ENCODE peak calls at places on chromosomes 13 and 19, in five cellular contexts. One of them, this sample, is unnamed.

GRCh38 chr13:62512194-62513141 is 1096.8 kb upstream of the PCDH20 start:
- DNase-seq in type B pancreatic cell: no peak
- DNase-seq in progenitor cell of endocrine pancreas: no peak
- DNase-seq in posterior cingulate gyrus: no peak
- DNase-seq in ascending aorta: peak
- DNase-seq in this sample: no peak

GRCh38 chr19:17103177-17103576 is 27.6 kb downstream of the MYO9B start:
- DNase-seq in type B pancreatic cell: no peak
- DNase-seq in progenitor cell of endocrine pancreas: no peak
- DNase-seq in ascending aorta: no peak
- DNase-seq in posterior cingulate gyrus: no peak
- DNase-seq in this sample: no peak

GRCh38 chr19:2350656-2351055 is 9.4 kb upstream of the TMPRSS9 start:
- DNase-seq in posterior cingulate gyrus: no peak
- DNase-seq in progenitor cell of endocrine pancreas: no peak
- DNase-seq in ascending aorta: no peak
- DNase-seq in type B pancreatic cell: no peak
- DNase-seq in this sample: no peak

GRCh38 chr13:81686877-81687276 is 1346.0 kb upstream of the SPRY2 start:
- DNase-seq in type B pancreatic cell: no peak
- DNase-seq in ascending aorta: no peak
- DNase-seq in posterior cingulate gyrus: no peak
- DNase-seq in progenitor cell of endocrine pancreas: no peak
- DNase-seq in this sample: no peak

GRCh38 chr13:74206061-74206561 is 71.9 kb upstream of the KLF12 start:
- DNase-seq in progenitor cell of endocrine pancreas: no peak
- DNase-seq in ascending aorta: no peak
- DNase-seq in type B pancreatic cell: no peak
- DNase-seq in posterior cingulate gyrus: no peak
- DNase-seq in this sample: no peak

GRCh38 chr13:40664100-40665060 is 2.1 kb downstream of the FOXO1 start:
- DNase-seq in posterior cingulate gyrus: peak
- DNase-seq in type B pancreatic cell: peak
- DNase-seq in progenitor cell of endocrine pancreas: peak
- DNase-seq in ascending aorta: peak
- DNase-seq in this sample: peak

GRCh38 chr13:78147905-78148304 is 229.3 kb upstream of the EDNRB start:
- DNase-seq in progenitor cell of endocrine pancreas: no peak
- DNase-seq in ascending aorta: no peak
- DNase-seq in type B pancreatic cell: no peak
- DNase-seq in posterior cingulate gyrus: no peak
- DNase-seq in this sample: no peak

GRCh38 chr13:58004761-58005160 is 373.2 kb downstream of the PCDH17 start:
- DNase-seq in type B pancreatic cell: no peak
- DNase-seq in posterior cingulate gyrus: no peak
- DNase-seq in ascending aorta: no peak
- DNase-seq in progenitor cell of endocrine pancreas: no peak
- DNase-seq in this sample: no peak

GRCh38 chr13:108463365-108463764 is 166.0 kb upstream of the MYO16 start:
- DNase-seq in posterior cingulate gyrus: no peak
- DNase-seq in progenitor cell of endocrine pancreas: no peak
- DNase-seq in type B pancreatic cell: no peak
- DNase-seq in ascending aorta: no peak
- DNase-seq in this sample: no peak

GRCh38 chr13:31675521-31675953 is 63.8 kb upstream of the RXFP2 start:
- DNase-seq in posterior cingulate gyrus: no peak
- DNase-seq in progenitor cell of endocrine pancreas: no peak
- DNase-seq in type B pancreatic cell: no peak
- DNase-seq in ascending aorta: no peak
- DNase-seq in this sample: no peak

GRCh38 chr13:40403509-40404241 is 262.8 kb downstream of the FOXO1 start:
- DNase-seq in ascending aorta: no peak
- DNase-seq in type B pancreatic cell: no peak
- DNase-seq in progenitor cell of endocrine pancreas: no peak
- DNase-seq in posterior cingulate gyrus: no peak
- DNase-seq in this sample: no peak

GRCh38 chr13:51330741-51331140 is 8.8 kb upstream of the SERPINE3 start:
- DNase-seq in progenitor cell of endocrine pancreas: no peak
- DNase-seq in type B pancreatic cell: no peak
- DNase-seq in posterior cingulate gyrus: peak
- DNase-seq in ascending aorta: no peak
- DNase-seq in this sample: no peak

GRCh38 chr13:20713751-20714150 is 10.3 kb downstream of the IL17D start:
- DNase-seq in ascending aorta: peak
- DNase-seq in type B pancreatic cell: no peak
- DNase-seq in progenitor cell of endocrine pancreas: no peak
- DNase-seq in posterior cingulate gyrus: peak
- DNase-seq in this sample: no peak

GRCh38 chr19:37695144-37695899 is 24.2 kb downstream of the ZNF607 start:
- DNase-seq in progenitor cell of endocrine pancreas: no peak
- DNase-seq in posterior cingulate gyrus: no peak
- DNase-seq in type B pancreatic cell: no peak
- DNase-seq in ascending aorta: no peak
- DNase-seq in this sample: no peak

GRCh38 chr13:109779876-109780516 is 6.4 kb downstream of the IRS2 start:
- DNase-seq in posterior cingulate gyrus: no peak
- DNase-seq in type B pancreatic cell: no peak
- DNase-seq in progenitor cell of endocrine pancreas: no peak
- DNase-seq in ascending aorta: no peak
- DNase-seq in this sample: no peak